ENCODE peak calls at places on chromosomes 1 and 21, in nine cellular contexts. I is fibroblast of lung, E is MM.1S, S is A673, K is neural progenitor cell, X is HCT116, D is PC-9, B is hepatocyte, Y is GM23338. G is an unnamed sample.

GRCh38 chr1:30092051-30092858 is 631.1 kb downstream of the MATN1 start:
- DNase-seq in I (no peak), K (no peak), S (no peak), E (no peak), Y (no peak), B (no peak), X (no peak), D (no peak), G (no peak)

GRCh38 chr1:36236302-36236701 is 12.1 kb downstream of the THRAP3 start:
- DNase-seq in B (no peak), K (no peak), D (no peak), X (no peak), I (no peak), S (no peak), Y (no peak), E (no peak), G (no peak)

GRCh38 chr1:42732126-42732680 is 7.8 kb downstream of the CLDN19 start:
- DNase-seq in B (no peak), K (no peak), X (no peak), Y (no peak), E (no peak), D (no peak), S (no peak), I (no peak), G (no peak)

GRCh38 chr1:86429830-86430229 is 5.9 kb downstream of the CLCA2 start:
- DNase-seq in X (no peak), D (peak; percentile 96), B (peak; percentile 57), K (no peak), S (peak; percentile 82), E (peak; percentile 8), I (peak; percentile 94), Y (no peak), G (peak; percentile 81)

GRCh38 chr1:203308205-203309114 is 3.1 kb downstream of the BTG2 start:
- DNase-seq in X (no peak), Y (peak; percentile 58), K (peak; percentile 40), D (no peak), S (no peak), E (no peak), B (peak; percentile 28), I (no peak), G (no peak)

GRCh38 chr1:72105201-72105600 is 177.1 kb downstream of the NEGR1 start:
- DNase-seq in D (no peak), I (peak; percentile 1), E (no peak), B (no peak), Y (no peak), S (peak; percentile 62), X (no peak), K (no peak), G (peak; percentile 15)

GRCh38 chr1:200206340-200206739 is 178.8 kb downstream of the NR5A2 start:
- DNase-seq in B (no peak), E (no peak), D (peak; percentile 51), X (no peak), S (no peak), I (peak; percentile 84), Y (no peak), K (no peak), G (no peak)

GRCh38 chr1:39689635-39690034 is 1.6 kb downstream of the HPCAL4 start:
- DNase-seq in B (no peak), E (no peak), X (no peak), Y (no peak), S (peak; percentile 17), D (no peak), K (peak; percentile 57), I (no peak), G (no peak)

GRCh38 chr1:11458811-11459275 is 20.1 kb upstream of the DISP3 start:
- DNase-seq in D (no peak), X (no peak), I (no peak), S (no peak), B (no peak), Y (no peak), E (no peak), K (peak; percentile 16), G (peak; percentile 67)

GRCh38 chr1:18109756-18110597 is 2.4 kb downstream of the IGSF21 start:
- DNase-seq in K (peak; percentile 87), X (no peak), D (no peak), B (peak; percentile 46), S (peak; percentile 33), E (no peak), Y (peak; percentile 97), I (peak; percentile 4), G (no peak)

GRCh38 chr1:244953865-244954264 is 89.5 kb upstream of the HNRNPU start:
- DNase-seq in D (no peak), I (no peak), X (no peak), E (no peak), B (no peak), K (no peak), Y (no peak), S (no peak), G (no peak)

GRCh38 chr1:203451849-203452784 is 23.5 kb upstream of the PRELP start:
- DNase-seq in E (no peak), D (no peak), B (no peak), I (no peak), X (no peak), Y (no peak), K (no peak), S (peak; percentile 53), G (no peak)

GRCh38 chr1:32351859-32352745 is 10.2 kb downstream of the FAM229A start:
- DNase-seq in E (no peak), I (peak; percentile 41), Y (peak; percentile 41), D (no peak), S (no peak), B (peak; percentile 82), K (peak; percentile 74), X (no peak), G (peak; percentile 62)

DNA sequence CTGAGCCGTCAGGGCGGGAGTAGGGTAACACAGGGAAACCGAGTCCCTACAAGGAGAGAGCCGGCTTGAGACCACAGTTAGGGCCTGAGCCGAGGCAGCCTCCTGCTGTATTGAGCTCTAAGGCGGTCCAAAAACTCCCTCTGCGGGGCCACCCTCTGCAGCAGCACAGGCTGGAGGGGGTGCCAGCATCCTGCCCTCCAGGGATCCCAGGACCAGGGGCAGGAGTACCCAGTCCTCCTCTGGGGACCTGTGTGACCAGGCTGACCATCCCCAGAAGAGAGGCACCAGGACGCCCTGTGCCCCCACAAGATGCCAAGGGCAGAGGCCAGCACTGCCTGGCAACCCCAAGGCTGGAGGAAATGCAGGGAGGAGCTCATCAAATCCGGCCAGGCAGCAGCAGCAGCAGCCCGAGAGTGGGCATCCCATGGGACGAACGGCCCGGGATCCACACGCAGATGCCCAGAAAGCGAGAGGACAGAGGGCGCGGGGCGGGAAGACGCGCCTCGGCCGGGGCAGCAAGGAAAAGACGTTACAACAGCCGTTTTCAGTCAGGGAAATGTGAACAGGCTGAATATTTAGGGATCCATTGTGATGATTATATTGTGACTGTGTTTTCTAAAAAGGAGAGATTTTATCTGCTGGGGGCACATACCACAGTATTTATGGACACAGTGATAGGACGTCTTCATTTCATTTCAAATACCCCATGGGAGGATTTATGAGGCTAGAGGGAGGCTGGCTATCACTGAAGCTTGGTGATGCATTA is 57.1 kb upstream of the COL18A1 start:
- DNase-seq in D (no peak), E (no peak), X (no peak), K (no peak), S (no peak), I (no peak), Y (no peak), B (no peak), G (no peak)
- TF ChIP-seq EZH2 in D (no peak), E (no peak), X (no peak), K (no peak), S (no peak), I (no peak), Y (no peak), B (no peak), G (no peak)

GRCh38 chr21:45151484-45152115 is 77.2 kb downstream of the ADARB1 start:
- DNase-seq in K (peak; percentile 62), I (no peak), B (no peak), Y (no peak), E (no peak), D (no peak), X (no peak), S (peak; percentile 43), G (no peak)

GRCh38 chr21:45154511-45155508 is 80.4 kb downstream of the ADARB1 start:
- DNase-seq in E (no peak), B (no peak), K (no peak), S (peak; percentile 60), I (peak; percentile 86), Y (peak; percentile 56), D (no peak), X (no peak), G (no peak)

GRCh38 chr21:45153358-45154318 is 79.3 kb downstream of the ADARB1 start:
- DNase-seq in K (no peak), E (no peak), S (no peak), X (no peak), Y (no peak), D (no peak), B (no peak), I (peak; percentile 80), G (no peak)

GRCh38 chr21:45150630-45151265 is 76.4 kb downstream of the ADARB1 start:
- DNase-seq in E (no peak), K (peak; percentile 41), X (no peak), Y (no peak), I (no peak), B (no peak), D (no peak), S (no peak), G (no peak)

GRCh38 chr21:45152265-45152746 is 77.9 kb downstream of the ADARB1 start:
- DNase-seq in S (peak; percentile 72), I (peak; percentile 65), X (no peak), Y (peak; percentile 60), B (peak; percentile 40), K (peak; percentile 77), E (no peak), D (no peak), G (no peak)
- H3K4me3 ChIP-seq in S (no peak overlapping the region), I (no peak overlapping the region), X (no peak overlapping the region), Y (no peak overlapping the region), B (no peak overlapping the region), K (no peak overlapping the region), E (no peak overlapping the region), D (no peak overlapping the region), G (no peak overlapping the region)

GRCh38 chr1:93666613-93667384 is 14.8 kb downstream of the BCAR3 start:
- DNase-seq in S (peak; percentile 47), K (no peak), B (peak; percentile 59), Y (peak; percentile 80), I (peak; percentile 73), D (peak; percentile 66), X (no peak), E (no peak), G (peak; percentile 81)
- H3K4me1 ChIP-seq in S (no peaks in the 10 kb centered on the region), K (peaks cover 31% of the 10 kb centered on the region), B (peaks cover 79% of the 10 kb centered on the region), Y (peaks cover 33% of the 10 kb centered on the region), I (peaks cover 45% of the 10 kb centered on the region), D (peaks cover 100% of the 10 kb centered on the region), X (peaks cover 93% of the 10 kb centered on the region), E (no peaks in the 10 kb centered on the region), G (peaks cover 90% of the 10 kb centered on the region)

DNA sequence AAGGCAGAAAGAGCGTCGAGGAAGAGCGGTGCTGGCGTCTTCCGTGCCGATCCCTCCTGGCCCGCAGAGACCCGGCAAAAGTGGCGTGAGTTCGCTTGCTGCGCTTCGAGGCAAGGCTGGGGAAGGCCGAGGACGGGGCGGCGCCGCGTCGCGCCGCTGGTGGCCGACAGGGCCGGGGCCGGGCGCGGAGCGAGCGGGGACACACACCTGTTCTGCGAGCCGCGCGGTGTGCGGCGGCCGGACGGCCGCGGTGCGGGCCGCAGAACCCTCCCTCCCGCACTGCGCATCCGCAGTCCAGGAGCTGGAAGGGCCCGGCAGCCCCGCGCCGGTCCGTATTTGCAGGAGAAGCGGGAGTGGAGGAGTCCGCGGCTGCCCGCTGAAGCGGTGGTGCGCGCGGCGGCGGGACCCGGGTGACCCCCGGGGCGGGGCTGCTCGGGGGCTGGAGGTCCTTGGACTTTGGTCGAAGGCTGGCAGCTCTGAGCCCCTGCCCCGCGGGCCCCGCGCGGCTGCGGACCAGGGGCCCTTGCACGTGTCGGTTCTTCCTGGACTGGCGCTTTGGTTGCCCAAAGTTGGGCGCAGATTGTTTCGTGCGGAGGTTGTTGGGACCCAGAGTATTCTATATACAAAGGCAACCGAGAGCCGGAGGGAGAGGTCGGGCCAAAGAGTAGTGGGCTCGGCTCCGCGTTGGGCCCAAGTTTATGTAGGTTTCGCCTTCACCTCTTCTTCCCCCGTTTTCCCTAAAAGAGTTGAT is 2.5 kb downstream of the RNF220 start:
- DNase-seq in K (peak; percentile 70), D (no peak), E (no peak), S (no peak), I (no peak), Y (peak; percentile 55), B (peak; percentile 45), X (no peak), G (no peak)
- TF ChIP-seq EZH2 in K (peak; percentile 95), D (no peak), E (no peak), S (peak; percentile 69), I (peak; percentile 87), Y (no peak), B (no peak), X (no peak), G (peak; percentile 97)